ENCODE peak calls at places on chromosomes 3 and 15, in nine cellular contexts. One of them, this sample, is unnamed.

GRCh38 chr3:141812586-141812985 is 49.4 kb downstream of the GRK7 start:
- DNase-seq in HFF-Myc: no peak
- DNase-seq in GM06990: no peak
- DNase-seq in lung: no peak
- DNase-seq in effector memory CD8-positive, alpha-beta T cell: no peak
- DNase-seq in substantia nigra: no peak
- DNase-seq in progenitor cell of endocrine pancreas: no peak
- DNase-seq in ovary: no peak
- DNase-seq in nucleus accumbens: no peak
- DNase-seq in this sample: no peak

GRCh38 chr3:149819432-149819831 is 6.4 kb downstream of the RNF13 start:
- DNase-seq in HFF-Myc: no peak
- DNase-seq in GM06990: no peak
- DNase-seq in lung: no peak
- DNase-seq in effector memory CD8-positive, alpha-beta T cell: no peak
- DNase-seq in substantia nigra: no peak
- DNase-seq in progenitor cell of endocrine pancreas: no peak
- DNase-seq in ovary: no peak
- DNase-seq in nucleus accumbens: no peak
- DNase-seq in this sample: no peak

GRCh38 chr15:73796266-73796939 is 43.3 kb upstream of the INSYN1 start:
- DNase-seq in HFF-Myc: no peak
- DNase-seq in GM06990: no peak
- DNase-seq in lung: no peak
- DNase-seq in effector memory CD8-positive, alpha-beta T cell: no peak
- DNase-seq in substantia nigra: no peak
- DNase-seq in progenitor cell of endocrine pancreas: no peak
- DNase-seq in ovary: no peak
- DNase-seq in nucleus accumbens: peak; percentile 17
- DNase-seq in this sample: no peak

GRCh38 chr3:189076459-189076858 is 95.3 kb upstream of the TPRG1 start:
- DNase-seq in HFF-Myc: no peak
- DNase-seq in GM06990: no peak
- DNase-seq in lung: no peak
- DNase-seq in effector memory CD8-positive, alpha-beta T cell: no peak
- DNase-seq in substantia nigra: no peak
- DNase-seq in progenitor cell of endocrine pancreas: no peak
- DNase-seq in ovary: no peak
- DNase-seq in nucleus accumbens: no peak
- DNase-seq in this sample: no peak

GRCh38 chr3:195059471-195060216 is 211.3 kb downstream of the XXYLT1 start:
- DNase-seq in HFF-Myc: no peak
- DNase-seq in GM06990: no peak
- DNase-seq in lung: no peak
- DNase-seq in effector memory CD8-positive, alpha-beta T cell: no peak
- DNase-seq in substantia nigra: no peak
- DNase-seq in progenitor cell of endocrine pancreas: no peak
- DNase-seq in ovary: no peak
- DNase-seq in nucleus accumbens: no peak
- DNase-seq in this sample: no peak

GRCh38 chr3:52225452-52226228 is at the start of gene TLR9:
- DNase-seq in HFF-Myc: no peak
- DNase-seq in GM06990: peak; percentile 74
- DNase-seq in lung: no peak
- DNase-seq in effector memory CD8-positive, alpha-beta T cell: no peak
- DNase-seq in substantia nigra: no peak
- DNase-seq in progenitor cell of endocrine pancreas: no peak
- DNase-seq in ovary: no peak
- DNase-seq in nucleus accumbens: no peak
- DNase-seq in this sample: no peak

GRCh38 chr15:26667222-26667988 is 105.5 kb downstream of the GABRB3 start:
- DNase-seq in HFF-Myc: no peak
- DNase-seq in GM06990: no peak
- DNase-seq in lung: peak; percentile 77
- DNase-seq in effector memory CD8-positive, alpha-beta T cell: no peak
- DNase-seq in substantia nigra: no peak
- DNase-seq in progenitor cell of endocrine pancreas: no peak
- DNase-seq in ovary: no peak
- DNase-seq in nucleus accumbens: no peak
- DNase-seq in this sample: no peak

GRCh38 chr15:98963459-98963858 is 44.1 kb downstream of the PGPEP1L start:
- DNase-seq in HFF-Myc: no peak
- DNase-seq in GM06990: no peak
- DNase-seq in lung: no peak
- DNase-seq in effector memory CD8-positive, alpha-beta T cell: no peak
- DNase-seq in substantia nigra: no peak
- DNase-seq in progenitor cell of endocrine pancreas: no peak
- DNase-seq in ovary: no peak
- DNase-seq in nucleus accumbens: no peak
- DNase-seq in this sample: no peak

GRCh38 chr3:17937081-17937480 is 194.7 kb upstream of the TBC1D5 start:
- DNase-seq in HFF-Myc: no peak
- DNase-seq in GM06990: no peak
- DNase-seq in lung: no peak
- DNase-seq in effector memory CD8-positive, alpha-beta T cell: no peak
- DNase-seq in substantia nigra: no peak
- DNase-seq in progenitor cell of endocrine pancreas: no peak
- DNase-seq in ovary: no peak
- DNase-seq in nucleus accumbens: no peak
- DNase-seq in this sample: peak; percentile 26

GRCh38 chr15:75483106-75483505 is 31.6 kb upstream of the SIN3A start:
- DNase-seq in HFF-Myc: no peak
- DNase-seq in GM06990: no peak
- DNase-seq in lung: no peak
- DNase-seq in effector memory CD8-positive, alpha-beta T cell: no peak
- DNase-seq in substantia nigra: no peak
- DNase-seq in progenitor cell of endocrine pancreas: no peak
- DNase-seq in ovary: no peak
- DNase-seq in nucleus accumbens: no peak
- DNase-seq in this sample: no peak

GRCh38 chr3:40350529-40350928 is 36.5 kb upstream of the ENTPD3 start:
- DNase-seq in HFF-Myc: no peak
- DNase-seq in GM06990: no peak
- DNase-seq in lung: no peak
- DNase-seq in effector memory CD8-positive, alpha-beta T cell: no peak
- DNase-seq in substantia nigra: no peak
- DNase-seq in progenitor cell of endocrine pancreas: no peak
- DNase-seq in ovary: no peak
- DNase-seq in nucleus accumbens: no peak
- DNase-seq in this sample: no peak

GRCh38 chr3:138434875-138435772 is 708 bp downstream of the ESYT3 start:
- DNase-seq in HFF-Myc: no peak
- DNase-seq in GM06990: no peak
- DNase-seq in lung: no peak
- DNase-seq in effector memory CD8-positive, alpha-beta T cell: no peak
- DNase-seq in substantia nigra: no peak
- DNase-seq in progenitor cell of endocrine pancreas: no peak
- DNase-seq in ovary: no peak
- DNase-seq in nucleus accumbens: no peak
- DNase-seq in this sample: peak; percentile 87

GRCh38 chr3:35737934-35738706 is 98.8 kb downstream of the ARPP21 start:
- DNase-seq in HFF-Myc: no peak
- DNase-seq in GM06990: no peak
- DNase-seq in lung: no peak
- DNase-seq in effector memory CD8-positive, alpha-beta T cell: no peak
- DNase-seq in substantia nigra: no peak
- DNase-seq in progenitor cell of endocrine pancreas: no peak
- DNase-seq in ovary: no peak
- DNase-seq in nucleus accumbens: no peak
- DNase-seq in this sample: no peak

GRCh38 chr3:43366466-43366865 is 80.1 kb downstream of the SNRK start:
- DNase-seq in HFF-Myc: no peak
- DNase-seq in GM06990: no peak
- DNase-seq in lung: no peak
- DNase-seq in effector memory CD8-positive, alpha-beta T cell: no peak
- DNase-seq in substantia nigra: no peak
- DNase-seq in progenitor cell of endocrine pancreas: no peak
- DNase-seq in ovary: no peak
- DNase-seq in nucleus accumbens: no peak
- DNase-seq in this sample: no peak

GRCh38 chr15:26682765-26683164 is 90.1 kb downstream of the GABRB3 start:
- DNase-seq in HFF-Myc: no peak
- DNase-seq in GM06990: no peak
- DNase-seq in lung: no peak
- DNase-seq in effector memory CD8-positive, alpha-beta T cell: no peak
- DNase-seq in substantia nigra: no peak
- DNase-seq in progenitor cell of endocrine pancreas: no peak
- DNase-seq in ovary: no peak
- DNase-seq in nucleus accumbens: no peak
- DNase-seq in this sample: no peak

GRCh38 chr15:56342653-56343052 is 22.6 kb upstream of the TEX9 start:
- DNase-seq in HFF-Myc: no peak
- DNase-seq in GM06990: no peak
- DNase-seq in lung: no peak
- DNase-seq in effector memory CD8-positive, alpha-beta T cell: no peak
- DNase-seq in substantia nigra: no peak
- DNase-seq in progenitor cell of endocrine pancreas: no peak
- DNase-seq in ovary: no peak
- DNase-seq in nucleus accumbens: no peak
- DNase-seq in this sample: peak; percentile 81

GRCh38 chr3:13235079-13235478 is 161.8 kb upstream of the IQSEC1 start:
- DNase-seq in HFF-Myc: no peak
- DNase-seq in GM06990: peak; percentile 51
- DNase-seq in lung: no peak
- DNase-seq in effector memory CD8-positive, alpha-beta T cell: no peak
- DNase-seq in substantia nigra: no peak
- DNase-seq in progenitor cell of endocrine pancreas: no peak
- DNase-seq in ovary: no peak
- DNase-seq in nucleus accumbens: no peak
- DNase-seq in this sample: peak; percentile 11

GRCh38 chr3:182292586-182292985 is 500.7 kb upstream of the ATP11B start:
- DNase-seq in HFF-Myc: no peak
- DNase-seq in GM06990: no peak
- DNase-seq in lung: no peak
- DNase-seq in effector memory CD8-positive, alpha-beta T cell: no peak
- DNase-seq in substantia nigra: no peak
- DNase-seq in progenitor cell of endocrine pancreas: no peak
- DNase-seq in ovary: no peak
- DNase-seq in nucleus accumbens: no peak
- DNase-seq in this sample: no peak

GRCh38 chr3:109161487-109162108 is 25.1 kb downstream of the C3orf85 start:
- DNase-seq in HFF-Myc: no peak
- DNase-seq in GM06990: no peak
- DNase-seq in lung: no peak
- DNase-seq in effector memory CD8-positive, alpha-beta T cell: no peak
- DNase-seq in substantia nigra: no peak
- DNase-seq in progenitor cell of endocrine pancreas: no peak
- DNase-seq in ovary: no peak
- DNase-seq in nucleus accumbens: no peak
- DNase-seq in this sample: no peak

GRCh38 chr15:62342959-62343358 is 177.9 kb upstream of the C2CD4B start:
- DNase-seq in HFF-Myc: no peak
- DNase-seq in GM06990: no peak
- DNase-seq in lung: no peak
- DNase-seq in effector memory CD8-positive, alpha-beta T cell: no peak
- DNase-seq in substantia nigra: no peak
- DNase-seq in progenitor cell of endocrine pancreas: no peak
- DNase-seq in ovary: no peak
- DNase-seq in nucleus accumbens: no peak
- DNase-seq in this sample: no peak

GRCh38 chr3:185823280-185824044 is 1.4 kb downstream of the IGF2BP2 start:
- DNase-seq in HFF-Myc: no peak
- DNase-seq in GM06990: no peak
- DNase-seq in lung: peak; percentile 37
- DNase-seq in effector memory CD8-positive, alpha-beta T cell: no peak
- DNase-seq in substantia nigra: no peak
- DNase-seq in progenitor cell of endocrine pancreas: peak; percentile 44
- DNase-seq in ovary: peak; percentile 37
- DNase-seq in nucleus accumbens: no peak
- DNase-seq in this sample: peak; percentile 38

GRCh38 chr15:77519540-77519939 is 98.9 kb downstream of the HMG20A start:
- DNase-seq in HFF-Myc: no peak
- DNase-seq in GM06990: no peak
- DNase-seq in lung: no peak
- DNase-seq in effector memory CD8-positive, alpha-beta T cell: no peak
- DNase-seq in substantia nigra: no peak
- DNase-seq in progenitor cell of endocrine pancreas: no peak
- DNase-seq in ovary: peak; percentile 3
- DNase-seq in nucleus accumbens: no peak
- DNase-seq in this sample: no peak

GRCh38 chr15:68578175-68578959 is 426 bp upstream of the CORO2B start:
- DNase-seq in HFF-Myc: no peak
- DNase-seq in GM06990: no peak
- DNase-seq in lung: peak; percentile 45
- DNase-seq in effector memory CD8-positive, alpha-beta T cell: no peak
- DNase-seq in substantia nigra: peak; percentile 71
- DNase-seq in progenitor cell of endocrine pancreas: peak; percentile 49
- DNase-seq in ovary: peak; percentile 88
- DNase-seq in nucleus accumbens: peak; percentile 60
- DNase-seq in this sample: peak; percentile 60

GRCh38 chr3:194814878-194815357 is 129.2 kb downstream of the FAM43A start:
- DNase-seq in HFF-Myc: no peak
- DNase-seq in GM06990: no peak
- DNase-seq in lung: no peak
- DNase-seq in effector memory CD8-positive, alpha-beta T cell: no peak
- DNase-seq in substantia nigra: no peak
- DNase-seq in progenitor cell of endocrine pancreas: no peak
- DNase-seq in ovary: no peak
- DNase-seq in nucleus accumbens: no peak
- DNase-seq in this sample: no peak

GRCh38 chr3:15514663-15515357 is 6.7 kb downstream of the COLQ start:
- DNase-seq in HFF-Myc: no peak
- DNase-seq in GM06990: no peak
- DNase-seq in lung: no peak
- DNase-seq in effector memory CD8-positive, alpha-beta T cell: no peak
- DNase-seq in substantia nigra: no peak
- DNase-seq in progenitor cell of endocrine pancreas: no peak
- DNase-seq in ovary: no peak
- DNase-seq in nucleus accumbens: no peak
- DNase-seq in this sample: no peak

GRCh38 chr15:83655237-83655616 is 1.3 kb downstream of the ADAMTSL3 start:
- DNase-seq in HFF-Myc: no peak
- DNase-seq in GM06990: no peak
- DNase-seq in lung: no peak
- DNase-seq in effector memory CD8-positive, alpha-beta T cell: no peak
- DNase-seq in substantia nigra: no peak
- DNase-seq in progenitor cell of endocrine pancreas: no peak
- DNase-seq in ovary: no peak
- DNase-seq in nucleus accumbens: no peak
- DNase-seq in this sample: no peak

GRCh38 chr3:153051427-153052095 is 110.5 kb upstream of the RAP2B start:
- DNase-seq in HFF-Myc: peak; percentile 68
- DNase-seq in GM06990: no peak
- DNase-seq in lung: no peak
- DNase-seq in effector memory CD8-positive, alpha-beta T cell: no peak
- DNase-seq in substantia nigra: no peak
- DNase-seq in progenitor cell of endocrine pancreas: no peak
- DNase-seq in ovary: no peak
- DNase-seq in nucleus accumbens: no peak
- DNase-seq in this sample: no peak

GRCh38 chr15:65870889-65871533 is 1.7 kb downstream of the RAB11A start:
- DNase-seq in HFF-Myc: no peak
- DNase-seq in GM06990: peak; percentile 31
- DNase-seq in lung: no peak
- DNase-seq in effector memory CD8-positive, alpha-beta T cell: no peak
- DNase-seq in substantia nigra: no peak
- DNase-seq in progenitor cell of endocrine pancreas: no peak
- DNase-seq in ovary: no peak
- DNase-seq in nucleus accumbens: no peak
- DNase-seq in this sample: no peak

GRCh38 chr3:135576786-135577185 is 388.7 kb upstream of the PPP2R3A start:
- DNase-seq in HFF-Myc: no peak
- DNase-seq in GM06990: no peak
- DNase-seq in lung: no peak
- DNase-seq in effector memory CD8-positive, alpha-beta T cell: no peak
- DNase-seq in substantia nigra: no peak
- DNase-seq in progenitor cell of endocrine pancreas: no peak
- DNase-seq in ovary: no peak
- DNase-seq in nucleus accumbens: no peak
- DNase-seq in this sample: peak; percentile 96

This sample was measured in NCI-H146.